ENCODE peak calls at places on chromosomes 16 and 17, in eight cellular contexts. Y is neural progenitor cell, O is cardiac fibroblast, R is fibroblast of lung, S is astrocyte of the cerebellum, T is brain microvascular endothelial cell, H is OCI-LY7, M is pancreas. X is an unnamed sample.

GRCh38 chr17:71521724-71522123 is 599.1 kb upstream of the SOX9 start:
- DNase-seq in Y (no peak), O (no peak), R (peak; percentile 52), S (no peak), T (no peak), H (no peak), M (no peak), X (no peak)

GRCh38 chr17:82486186-82487084 is 27.9 kb downstream of the NARF start:
- DNase-seq in Y (no peak), O (no peak), R (no peak), S (no peak), T (no peak), H (no peak), M (no peak), X (no peak)

GRCh38 chr16:58187657-58188430 is 10.1 kb downstream of the CSNK2A2 start:
- DNase-seq in Y (no peak), O (no peak), R (no peak), S (no peak), T (no peak), H (no peak), M (no peak), X (no peak)

GRCh38 chr17:83143817-83144231 is 64.4 kb downstream of the METRNL start:
- DNase-seq in Y (no peak), O (no peak), R (no peak), S (no peak), T (no peak), H (no peak), M (no peak), X (no peak)

GRCh38 chr16:30740364-30741251 is 7.6 kb upstream of the PHKG2 start:
- DNase-seq in Y (no peak), O (peak; percentile 86), R (peak; percentile 80), S (peak; percentile 35), T (peak; percentile 35), H (no peak), M (peak; percentile 94), X (peak; percentile 91)

GRCh38 chr17:20941872-20942271 is 100.9 kb downstream of the USP22 start:
- DNase-seq in Y (no peak), O (no peak), R (no peak), S (no peak), T (no peak), H (no peak), M (no peak), X (no peak)

GRCh38 chr16:5971924-5972323 is 874.3 kb upstream of the EEF2KMT start:
- DNase-seq in Y (no peak), O (no peak), R (peak; percentile 34), S (no peak), T (no peak), H (no peak), M (no peak), X (no peak)

GRCh38 chr17:8574687-8575086 is 55.8 kb downstream of the MYH10 start:
- DNase-seq in Y (no peak), O (peak; percentile 43), R (peak; percentile 21), S (no peak), T (no peak), H (no peak), M (no peak), X (no peak)

GRCh38 chr16:4487955-4488481 is 11.8 kb downstream of the HMOX2 start:
- DNase-seq in Y (no peak), O (peak; percentile 89), R (peak; percentile 80), S (peak; percentile 43), T (no peak), H (no peak), M (no peak), X (peak; percentile 72)

GRCh38 chr17:81035389-81036127 is 607 bp downstream of the BAIAP2 start:
- DNase-seq in Y (peak; percentile 54), O (peak; percentile 37), R (peak; percentile 60), S (no peak), T (no peak), H (no peak), M (no peak), X (no peak)

GRCh38 chr17:50062323-50063243 is 6.7 kb downstream of the ITGA3 start:
- DNase-seq in Y (no peak), O (peak; percentile 90), R (peak; percentile 89), S (no peak), T (peak; percentile 74), H (no peak), M (peak; percentile 47), X (no peak)

GRCh38 chr17:3800362-3801042 is 486 bp downstream of the ITGAE start:
- DNase-seq in Y (no peak), O (no peak), R (no peak), S (no peak), T (no peak), H (no peak), M (no peak), X (no peak)
- H3K4me3 ChIP-seq in Y (no peak overlapping the region), O (no peak overlapping the region), R (no peak overlapping the region), S (no peak overlapping the region), T (no peak overlapping the region), H (no peak overlapping the region), M (no peak overlapping the region), X (no peak overlapping the region)

GRCh38 chr17:7213895-7214299 is 5.7 kb downstream of the DLG4 start:
- DNase-seq in Y (peak; percentile 100), O (peak; percentile 87), R (peak; percentile 77), S (peak; percentile 49), T (peak; percentile 70), H (peak; percentile 86), M (peak; percentile 88), X (peak; percentile 63)
- TF ChIP-seq CTCF in Y (peak; percentile 94), O (peak; percentile 44), R (peak; percentile 53), S (peak; percentile 70), T (peak; percentile 76), H (peak; percentile 82), M (no peak), X (peak; percentile 3)

GRCh38 chr17:3551189-3551588 is 6.4 kb downstream of the TRPV3 start:
- DNase-seq in Y (no peak), O (no peak), R (no peak), S (no peak), T (no peak), H (no peak), M (no peak), X (no peak)
- H3K4me3 ChIP-seq in Y (no peak overlapping the region), O (no peak overlapping the region), R (no peak overlapping the region), S (no peak overlapping the region), T (no peak overlapping the region), H (no peak overlapping the region), M (no peak overlapping the region), X (no peak overlapping the region)

DNA sequence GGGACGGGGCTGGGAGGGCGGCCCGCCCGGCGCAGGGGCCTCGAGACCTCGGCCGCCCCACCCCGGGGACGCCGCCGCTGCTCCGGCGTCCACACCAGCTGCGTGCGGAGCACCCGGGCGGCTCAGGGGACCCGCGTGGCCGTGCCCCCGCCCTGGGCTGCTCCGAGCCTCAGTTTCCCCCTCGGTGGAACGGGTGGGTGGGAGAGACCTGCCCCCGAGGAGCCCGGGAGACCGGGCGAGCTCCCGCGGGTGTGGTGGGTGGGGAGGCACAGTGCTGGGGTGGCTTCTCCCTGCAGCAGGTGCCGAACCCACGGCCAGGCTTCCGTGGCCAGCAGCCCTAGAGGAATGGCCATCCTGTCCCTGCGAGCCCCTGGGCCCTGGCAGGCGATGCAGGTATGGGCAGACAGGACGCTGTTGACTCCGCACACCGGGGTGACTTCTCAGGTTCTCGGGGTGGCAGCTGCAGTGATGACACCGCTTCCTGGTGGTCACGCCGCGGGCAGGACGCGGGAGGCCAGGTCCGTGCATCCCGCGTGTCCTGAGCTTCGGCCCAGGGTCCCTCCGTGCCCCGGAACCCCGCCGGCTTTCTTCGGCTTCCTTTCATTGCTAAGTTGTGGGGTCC is 677 bp downstream of the DEF8 start:
- DNase-seq in Y (no peak), O (no peak), R (no peak), S (no peak), T (no peak), H (no peak), M (no peak), X (no peak)
- TF ChIP-seq CTCF in Y (no peak), O (no peak), R (no peak), S (no peak), T (no peak), H (no peak), M (no peak), X (no peak)

GRCh38 chr17:77208217-77208808 is 67.5 kb downstream of the SEC14L1 start:
- DNase-seq in Y (peak; percentile 45), O (peak; percentile 62), R (peak; percentile 42), S (peak; percentile 20), T (peak; percentile 41), H (no peak), M (peak; percentile 53), X (peak; percentile 22)
- H3K4me3 ChIP-seq in Y (no peak overlapping the region), O (no peak overlapping the region), R (no peak overlapping the region), S (no peak overlapping the region), T (no peak overlapping the region), H (no peak overlapping the region), M (no peak overlapping the region), X (no peak overlapping the region)

DNA sequence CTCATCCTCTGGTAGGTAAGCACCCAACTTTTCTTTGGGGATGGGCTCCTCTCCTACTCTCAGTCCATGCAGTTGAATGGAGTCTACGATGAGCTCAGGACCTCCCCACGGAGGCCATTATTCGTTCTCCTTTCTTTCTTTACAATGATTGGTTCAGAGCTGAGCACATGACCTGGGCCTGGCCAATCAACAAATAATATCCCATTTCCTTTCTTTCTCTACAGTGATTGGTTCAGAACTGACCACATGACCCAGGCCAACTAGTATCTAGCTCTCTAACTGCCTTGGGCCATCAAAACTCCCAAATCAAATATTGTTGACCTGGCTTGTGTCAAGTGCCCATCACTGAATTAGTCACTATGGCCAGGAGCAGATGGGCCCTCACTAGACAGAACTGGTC is 129.2 kb downstream of the USP31 start:
- DNase-seq in Y (no peak), O (no peak), R (no peak), S (no peak), T (no peak), H (no peak), M (no peak), X (no peak)
- TF ChIP-seq CTCF in Y (no peak), O (no peak), R (no peak), S (no peak), T (no peak), H (no peak), M (no peak), X (no peak)

GRCh38 chr17:38379448-38379847 is 27.8 kb downstream of the SOCS7 start:
- DNase-seq in Y (no peak), O (no peak), R (no peak), S (no peak), T (no peak), H (no peak), M (no peak), X (no peak)
- H3K4me3 ChIP-seq in Y (no peak overlapping the region), O (no peak overlapping the region), R (no peak overlapping the region), S (no peak overlapping the region), T (no peak overlapping the region), H (no peak overlapping the region), M (no peak overlapping the region), X (no peak overlapping the region)

X was measured in LNCaP clone FGC.